ENCODE peak calls at places on chromosomes 16 and 17, in ten cellular contexts. L, Z, A, D, X, N, G, W, R and O are unnamed samples.

GRCh38 chr16:83037102-83037501 is 410.3 kb downstream of the CDH13 start:
- DNase-seq in L (no peak), Z (no peak), A (no peak), D (no peak), X (no peak), N (no peak), G (no peak), W (no peak), R (no peak), O (no peak)

GRCh38 chr16:68893710-68894705 is 50.7 kb downstream of the TANGO6 start:
- DNase-seq in L (no peak), Z (no peak), A (no peak), D (no peak), X (no peak), N (no peak), G (no peak), W (no peak), R (no peak), O (no peak)

GRCh38 chr17:12107905-12108304 is 87.2 kb downstream of the MAP2K4 start:
- DNase-seq in L (no peak), Z (no peak), A (no peak), D (no peak), X (no peak), N (no peak), G (no peak), W (no peak), R (no peak), O (no peak)

GRCh38 chr17:57595942-57596695 is 149.0 kb downstream of the CCDC182 start:
- DNase-seq in L (no peak), Z (no peak), A (no peak), D (no peak), X (no peak), N (no peak), G (no peak), W (no peak), R (no peak), O (no peak)

GRCh38 chr16:27894441-27894840 is 169.1 kb downstream of the GSG1L start:
- DNase-seq in L (no peak), Z (no peak), A (no peak), D (no peak), X (no peak), N (no peak), G (no peak), W (no peak), R (no peak), O (no peak)

GRCh38 chr17:31155208-31155810 is 60.5 kb downstream of the NF1 start:
- DNase-seq in L (no peak), Z (no peak), A (no peak), D (no peak), X (no peak), N (no peak), G (no peak), W (no peak), R (no peak), O (no peak)

GRCh38 chr17:10879110-10879509 is 41.2 kb upstream of the PIRT start:
- DNase-seq in L (no peak), Z (no peak), A (no peak), D (no peak), X (no peak), N (no peak), G (no peak), W (no peak), R (no peak), O (no peak)

GRCh38 chr17:81223758-81224122 is 975 bp upstream of the CEP131 start:
- DNase-seq in L (no peak), Z (no peak), A (no peak), D (no peak), X (no peak), N (no peak), G (no peak), W (no peak), R (no peak), O (no peak)

GRCh38 chr16:75108792-75109731 is 7.5 kb downstream of the LDHD start:
- DNase-seq in L (peak; percentile 64), Z (peak; percentile 69), A (peak; percentile 49), D (peak; percentile 60), X (no peak), N (peak; percentile 57), G (peak; percentile 65), W (peak; percentile 67), R (peak; percentile 62), O (peak; percentile 86)

GRCh38 chr17:68455756-68456528 is 1.4 kb downstream of the WIPI1 start:
- DNase-seq in L (no peak), Z (no peak), A (no peak), D (no peak), X (no peak), N (no peak), G (no peak), W (no peak), R (no peak), O (no peak)

GRCh38 chr16:70659546-70659945 is 13.2 kb downstream of the IL34 start:
- DNase-seq in L (no peak), Z (no peak), A (no peak), D (no peak), X (no peak), N (no peak), G (no peak), W (no peak), R (no peak), O (no peak)

GRCh38 chr17:10278218-10278617 is 79.8 kb upstream of the GAS7 start:
- DNase-seq in L (no peak), Z (no peak), A (no peak), D (no peak), X (no peak), N (no peak), G (no peak), W (no peak), R (no peak), O (no peak)

GRCh38 chr16:55842369-55843104 is 9.6 kb upstream of the CES1 start:
- DNase-seq in L (no peak), Z (no peak), A (no peak), D (peak; percentile 53), X (peak; percentile 8), N (no peak), G (peak; percentile 15), W (no peak), R (no peak), O (peak; percentile 32)

GRCh38 chr16:71559855-71560254 is 17.0 kb downstream of the TAT start:
- DNase-seq in L (no peak), Z (no peak), A (no peak), D (no peak), X (no peak), N (no peak), G (no peak), W (no peak), R (no peak), O (no peak)

GRCh38 chr17:48025904-48026502 is 11.6 kb downstream of the COPZ2 start:
- DNase-seq in L (no peak), Z (no peak), A (no peak), D (no peak), X (no peak), N (no peak), G (no peak), W (no peak), R (no peak), O (no peak)

GRCh38 chr17:75178453-75178852 is 4.3 kb downstream of the SUMO2 start:
- DNase-seq in L (no peak), Z (no peak), A (no peak), D (no peak), X (no peak), N (no peak), G (no peak), W (no peak), R (no peak), O (no peak)

GRCh38 chr17:62150471-62150870 is 85.4 kb upstream of the MED13 start:
- DNase-seq in L (no peak), Z (no peak), A (no peak), D (no peak), X (no peak), N (no peak), G (no peak), W (no peak), R (no peak), O (no peak)

GRCh38 chr17:40022961-40023541 is 7.8 kb downstream of the CSF3 start:
- DNase-seq in L (no peak), Z (no peak), A (no peak), D (no peak), X (no peak), N (no peak), G (no peak), W (no peak), R (no peak), O (no peak)

GRCh38 chr16:51146256-51146924 is 4.7 kb downstream of the SALL1 start:
- DNase-seq in L (no peak), Z (no peak), A (no peak), D (no peak), X (no peak), N (no peak), G (no peak), W (no peak), R (no peak), O (no peak)